ENCODE peak calls at places on chromosomes 5 and 9, in six cellular contexts. D, L, H, F, C and E are unnamed samples.
A peak's percentile ranks its signal among the peaks of the same experiment; 100 is the strongest.

GRCh38 chr5:133357758-133358157 is 254.6 kb downstream of the FSTL4 start:
- DNase-seq in D (no peak), L (no peak), H (no peak), F (no peak), C (no peak), E (no peak)

GRCh38 chr5:151924564-151925395 is at the start of gene GLRA1:
- DNase-seq in D (peak; percentile 35), L (peak; percentile 9), H (peak; percentile 61), F (peak; percentile 17), C (peak; percentile 36), E (peak; percentile 61)

GRCh38 chr9:72675586-72675985 is 154.2 kb downstream of the TMC1 start:
- DNase-seq in D (no peak), L (no peak), H (no peak), F (peak; percentile 10), C (no peak), E (no peak)

GRCh38 chr5:58462623-58463230 is 2.8 kb upstream of the PLK2 start:
- DNase-seq in D (peak; percentile 49), L (peak; percentile 41), H (no peak), F (peak; percentile 79), C (peak; percentile 35), E (no peak)

GRCh38 chr5:98042961-98043360 is 730.5 kb upstream of the RGMB start:
- DNase-seq in D (no peak), L (no peak), H (no peak), F (no peak), C (no peak), E (no peak)

GRCh38 chr9:8903077-8903476 is 1103.5 kb upstream of the DMAC1 start:
- DNase-seq in D (no peak), L (no peak), H (no peak), F (no peak), C (no peak), E (no peak)

GRCh38 chr9:20640331-20641187 is 18.3 kb upstream of the MLLT3 start:
- DNase-seq in D (peak; percentile 68), L (peak; percentile 91), H (peak; percentile 61), F (no peak), C (no peak), E (peak; percentile 75)

GRCh38 chr5:180629703-180630382 is 19.6 kb downstream of the FLT4 start:
- DNase-seq in D (no peak), L (no peak), H (no peak), F (no peak), C (no peak), E (peak; percentile 42)

GRCh38 chr5:88474574-88474973 is 205.9 kb upstream of the TMEM161B start:
- DNase-seq in D (no peak), L (no peak), H (no peak), F (no peak), C (no peak), E (no peak)

GRCh38 chr9:126413470-126414051 is 86.9 kb downstream of the MVB12B start:
- DNase-seq in D (no peak), L (no peak), H (no peak), F (no peak), C (no peak), E (no peak)

GRCh38 chr9:114124138-114124537 is 25.0 kb upstream of the KIF12 start:
- DNase-seq in D (no peak), L (no peak), H (no peak), F (no peak), C (no peak), E (no peak)

GRCh38 chr9:114123031-114123977 is 24.2 kb upstream of the KIF12 start:
- DNase-seq in D (no peak), L (no peak), H (no peak), F (no peak), C (no peak), E (no peak)

GRCh38 chr9:114122152-114122615 is 23.1 kb upstream of the KIF12 start:
- DNase-seq in D (no peak), L (no peak), H (no peak), F (no peak), C (no peak), E (no peak)

GRCh38 chr9:114121445-114122151 is 22.5 kb upstream of the KIF12 start:
- DNase-seq in D (no peak), L (no peak), H (no peak), F (no peak), C (no peak), E (no peak)

GRCh38 chr9:114122628-114123027 is 23.5 kb upstream of the KIF12 start:
- DNase-seq in D (no peak), L (no peak), H (no peak), F (no peak), C (no peak), E (no peak)
- H3K4me1 ChIP-seq in D (no peaks in the 10 kb centered on the region), L (no peaks in the 10 kb centered on the region), H (peaks cover 8% of the 10 kb centered on the region), F (peaks cover 5% of the 10 kb centered on the region), C (peaks cover 1% of the 10 kb centered on the region), E (no peaks in the 10 kb centered on the region)

GRCh38 chr9:91429501-91429900 is 5.9 kb upstream of the NFIL3 start:
- DNase-seq in D (no peak), L (no peak), H (no peak), F (no peak), C (no peak), E (no peak)
- H3K4me3 ChIP-seq in D (no peak overlapping the region), L (no peak overlapping the region), H (no peak overlapping the region), F (no peak overlapping the region), C (no peak overlapping the region), E (no peak overlapping the region)

DNA sequence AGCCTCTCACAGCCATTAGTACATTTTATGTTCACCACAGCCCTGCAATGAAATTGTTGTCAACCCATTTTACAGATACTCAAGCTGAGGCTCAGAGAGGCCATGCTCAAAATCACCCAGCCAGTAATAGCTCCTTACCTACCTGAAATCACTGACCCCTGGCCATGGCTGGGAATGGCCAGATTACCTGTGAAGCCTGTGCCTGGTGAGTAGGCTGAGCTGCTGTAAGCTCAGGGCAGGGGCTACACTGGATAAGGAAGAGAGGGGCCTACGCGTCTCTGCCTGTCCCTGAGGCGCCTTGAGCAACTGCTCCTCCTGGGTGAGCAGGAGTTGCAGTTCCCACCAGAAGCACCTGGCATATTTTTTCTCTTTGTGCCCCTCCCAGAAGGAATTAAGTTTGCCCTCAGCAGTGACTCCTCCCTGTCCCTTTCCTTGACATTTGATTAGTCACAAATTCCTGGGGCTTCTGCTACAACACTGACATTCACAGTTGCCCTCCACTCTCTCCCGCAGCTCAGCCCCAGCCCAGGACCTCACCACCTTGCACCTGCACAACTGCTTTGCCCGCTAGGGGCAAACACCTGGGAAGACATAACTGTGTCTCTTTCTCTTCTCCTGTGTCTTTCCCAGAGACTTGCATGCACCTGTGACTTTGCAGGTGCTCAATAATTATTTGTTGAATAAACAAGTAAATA is 5.7 kb downstream of the CLTB start:
- DNase-seq in D (no peak), L (no peak), H (no peak), F (no peak), C (no peak), E (no peak)
- H3K4me1 ChIP-seq in D (peaks cover 3% of the 10 kb centered on the region), L (no peaks in the 10 kb centered on the region), H (peaks cover 69% of the 10 kb centered on the region), F (peaks cover 17% of the 10 kb centered on the region), C (peaks cover 16% of the 10 kb centered on the region), E (peaks cover 11% of the 10 kb centered on the region)

DNA sequence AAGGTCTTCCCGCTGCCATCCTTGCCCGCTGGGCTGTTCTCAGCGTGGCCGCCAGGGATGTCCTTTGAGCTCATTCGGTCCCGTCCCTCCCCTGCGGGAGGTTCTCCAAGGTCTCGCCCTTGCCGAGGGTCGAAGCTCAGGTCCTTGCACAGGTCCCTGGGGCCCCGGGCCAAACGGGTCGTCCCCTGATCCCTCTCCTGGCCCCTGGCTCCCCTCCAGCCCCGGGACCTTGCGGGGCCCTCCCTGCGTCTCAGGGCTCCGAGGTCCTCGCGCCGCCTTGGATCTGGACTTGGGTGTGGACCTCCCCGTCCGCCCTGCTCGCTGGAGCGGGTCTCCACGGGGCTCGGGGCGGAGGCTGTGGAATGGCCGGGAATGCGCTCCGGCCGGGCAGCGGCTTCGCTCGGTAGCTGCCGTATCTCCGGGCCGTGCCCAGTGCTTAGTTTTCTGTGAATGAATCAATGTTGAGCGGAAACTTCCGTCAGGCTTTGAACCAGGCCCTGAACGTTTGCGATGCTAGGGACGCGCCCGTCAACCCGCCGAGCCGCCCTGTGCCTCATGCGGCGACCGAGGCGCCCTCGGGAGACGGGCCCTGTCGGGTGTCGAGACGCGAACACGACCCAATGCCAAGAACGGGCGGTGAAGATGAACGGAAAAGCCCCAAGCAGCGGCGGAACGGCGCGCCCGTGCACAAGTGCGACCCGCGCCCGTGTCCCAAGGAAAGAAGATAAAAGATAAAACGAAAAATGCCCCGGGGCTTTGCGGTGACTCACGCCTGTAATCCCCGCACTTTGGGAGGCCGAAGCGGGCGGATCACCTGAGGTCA is 779 bp downstream of the RNU6ATAC start:
- DNase-seq in D (peak; percentile 78), L (no peak), H (peak; percentile 74), F (no peak), C (peak; percentile 63), E (peak; percentile 90)
- H3K4me3 ChIP-seq in D (no peak overlapping the region), L (no peak overlapping the region), H (no peak overlapping the region), F (no peak overlapping the region), C (peak overlapping the region; percentile 35), E (no peak overlapping the region)